ENCODE peak calls at places on chromosomes 12 and 14, in nine cellular contexts. H is HCT116, T is heart left ventricle, R is esophagus muscularis mucosa, P is stomach, J is suprapubic skin, K is prostate gland, W is IMR-90, O is transverse colon. N is an unnamed sample. For H3K4me1 and H3K27me3, the result is how much of the 10 kb centered on the place peaks cover.

GRCh38 chr12:26097046-26097878 is 27.6 kb downstream of the BHLHE41 start:
- DNase-seq in K (peak), T (peak), H (peak), J (no peak), P (peak), W (peak), R (no peak), O (peak), N (peak)

GRCh38 chr14:89748004-89748403 is 206.5 kb downstream of the EFCAB11 start:
- DNase-seq in P (no peak), O (no peak), J (no peak), R (peak), H (no peak), K (no peak), T (no peak), W (peak), N (no peak)

GRCh38 chr14:35875296-35875695 is 49.2 kb downstream of the BRMS1L start:
- DNase-seq in H (no peak), P (no peak), R (no peak), J (no peak), K (no peak), W (peak), T (no peak), O (no peak), N (no peak)

GRCh38 chr14:68670344-68670725 is 122.5 kb downstream of the ZFP36L1 start:
- DNase-seq in J (peak), T (no peak), W (no peak), O (no peak), H (no peak), K (no peak), R (no peak), P (peak), N (no peak)

GRCh38 chr14:68623828-68624227 is 169.0 kb downstream of the ZFP36L1 start:
- DNase-seq in T (no peak), K (no peak), P (no peak), O (no peak), J (no peak), W (no peak), H (no peak), R (peak), N (no peak)

GRCh38 chr14:70707138-70708038 is 65.7 kb downstream of the TTC9 start:
- DNase-seq in K (no peak), J (no peak), O (no peak), T (no peak), H (peak), R (no peak), W (peak), P (no peak), N (peak)

GRCh38 chr12:45989857-45990467 is 412 bp downstream of the SCAF11 start:
- DNase-seq in J (peak), K (peak), R (peak), P (peak), H (peak), W (peak), T (peak), O (peak), N (peak)

GRCh38 chr14:90903101-90903500 is 86.9 kb upstream of the TTC7B start:
- DNase-seq in O (peak), K (peak), W (peak), J (no peak), T (peak), P (peak), H (peak), R (no peak), N (peak)

GRCh38 chr14:89365071-89365801 is 51.8 kb downstream of the FOXN3 start:
- DNase-seq in P (peak), H (no peak), O (peak), J (no peak), R (no peak), T (no peak), W (peak), K (no peak), N (peak)

DNA sequence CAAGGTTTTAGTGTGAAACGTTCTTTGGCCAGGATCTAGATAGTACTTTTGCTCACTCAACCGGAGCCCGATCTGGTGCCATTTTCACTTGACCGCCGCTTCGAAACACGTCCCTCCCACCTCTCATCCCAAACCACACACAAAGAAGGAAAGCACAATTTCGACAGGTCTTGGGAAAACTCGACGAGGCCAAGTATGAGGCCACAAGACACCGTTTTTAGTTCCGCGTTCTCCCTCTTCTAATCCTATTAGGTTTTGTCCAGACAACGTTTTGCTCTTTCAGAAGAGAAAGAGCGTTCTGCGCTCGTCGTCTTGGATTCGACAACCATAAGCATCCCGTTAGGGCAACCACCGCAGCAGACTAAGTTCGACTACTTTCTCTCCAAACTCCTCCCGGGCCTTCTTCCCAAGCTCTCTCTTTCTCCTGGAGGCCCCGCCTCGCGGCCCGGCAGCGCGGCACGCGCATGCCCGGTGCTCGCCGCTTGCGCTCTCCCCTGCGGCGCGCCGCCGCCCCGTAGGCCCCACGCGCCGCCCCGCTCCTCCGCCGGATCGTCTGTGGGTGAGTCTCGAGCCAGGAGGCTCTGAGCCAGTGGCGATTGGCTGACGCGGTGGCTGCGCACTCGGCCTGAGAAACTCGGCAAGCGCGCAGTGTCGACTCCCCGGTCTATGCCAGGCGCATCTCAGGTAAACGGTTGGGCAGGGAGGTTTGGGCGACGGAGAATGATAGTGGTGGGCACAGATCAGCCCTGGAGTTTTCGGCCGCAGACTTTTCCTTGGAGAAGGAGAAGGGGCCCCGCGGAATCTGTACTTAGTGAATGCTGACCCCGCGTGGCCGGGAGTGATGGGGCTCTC is at the start of gene MIPOL1:
- DNase-seq in O (peak), T (peak), W (peak), J (peak), R (peak), K (peak), H (peak), P (peak), N (peak)
- TF ChIP-seq POLR2A in O (peak), T (peak), W (peak), J (no peak), R (no peak), K (peak), H (peak), P (no peak), N (peak)

GRCh38 chr12:120239776-120240494 is 25.6 kb downstream of the PXN start:
- DNase-seq in J (no peak), R (no peak), H (no peak), W (no peak), T (no peak), O (no peak), P (no peak), K (no peak), N (no peak)
- H3K4me1 ChIP-seq in J (half or more), R (half or more), H (half or more), W (half or more), T (half or more), O (half or more), P (half or more), K (under half), N (half or more)

DNA sequence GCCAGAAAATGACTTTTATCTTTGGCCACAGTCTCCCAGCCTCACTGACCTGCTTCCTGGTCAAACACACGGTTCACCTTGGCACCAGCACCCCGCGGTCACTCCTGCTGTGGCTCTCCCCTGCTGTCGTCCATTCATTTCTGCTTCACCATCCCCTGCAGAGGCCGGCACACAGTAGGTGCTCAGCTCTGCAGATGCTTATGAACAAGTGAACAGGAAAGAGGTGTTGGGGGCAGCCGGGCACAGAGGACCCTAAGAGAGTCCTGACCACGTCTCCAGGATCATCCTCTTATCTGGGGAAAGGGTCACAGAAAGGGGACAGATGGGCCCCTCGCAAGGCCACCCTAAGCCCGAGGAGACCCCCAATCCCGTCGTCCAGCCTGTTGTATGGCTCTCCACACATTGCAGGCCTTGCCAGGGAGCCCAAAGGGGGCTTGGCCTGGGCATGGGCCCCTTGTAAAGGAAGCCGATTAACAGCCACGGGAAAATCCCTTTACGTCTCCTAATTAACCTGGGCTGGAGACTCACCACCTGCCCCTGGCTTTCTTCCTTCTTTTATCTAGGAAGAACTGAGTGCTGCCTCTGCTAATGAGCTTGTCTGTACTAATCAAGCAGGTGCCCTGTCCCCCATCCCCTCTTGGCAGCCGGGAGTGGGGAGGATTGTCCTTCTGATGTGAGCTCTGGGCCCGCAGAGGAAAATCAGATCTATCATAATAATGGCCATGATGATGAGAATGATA is 119.1 kb downstream of the AACS start:
- DNase-seq in K (no peak), P (peak), H (no peak), O (no peak), T (no peak), W (no peak), R (no peak), J (no peak), N (no peak)
- H3K27me3 ChIP-seq in K (under half), P (under half), H (under half), O (half or more), T (under half), W (under half), R (under half), J (half or more), N (under half)

DNA sequence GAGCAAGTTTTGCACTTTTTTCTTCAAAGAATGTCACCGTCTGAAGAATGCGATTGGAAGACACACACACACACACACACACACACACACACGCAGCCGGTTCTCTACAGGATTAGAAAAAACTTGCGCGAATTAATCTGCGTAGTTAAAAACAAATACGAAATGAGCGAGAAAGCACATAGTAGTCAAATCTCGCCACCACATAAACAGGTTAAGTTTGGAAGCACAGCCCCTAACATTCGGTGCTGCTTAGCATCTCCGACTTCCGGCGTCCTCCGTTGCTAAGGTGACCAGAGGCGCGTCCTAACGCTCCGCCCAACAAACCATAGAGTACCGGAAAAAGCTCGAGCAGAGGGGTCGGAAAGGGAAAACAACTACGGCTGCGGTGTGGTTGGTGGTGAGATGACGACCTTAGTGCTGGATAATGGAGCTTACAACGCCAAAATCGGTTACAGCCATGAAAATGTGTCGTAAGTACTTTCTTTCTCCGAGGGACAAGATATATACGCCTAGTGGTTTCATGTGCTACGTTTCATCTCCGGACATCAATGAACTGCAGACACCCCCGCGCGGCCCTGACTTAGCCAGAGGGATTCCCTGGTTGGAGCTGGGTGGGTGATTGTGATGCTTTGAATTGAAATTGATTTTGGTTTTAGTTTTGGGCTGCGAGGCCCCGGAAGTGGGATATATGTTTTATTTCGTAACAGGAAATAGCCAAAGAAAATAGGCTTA is at the start of gene ACTR6:
- DNase-seq in P (peak), W (peak), R (peak), O (peak), T (peak), H (peak), J (peak), K (peak), N (peak)
- TF ChIP-seq POLR2A in P (no peak), W (peak), R (no peak), O (peak), T (no peak), H (peak), J (no peak), K (peak), N (peak)